ENCODE peak calls at places on chromosomes 16 and 17, in six cellular contexts. One of them, this sample, is unnamed.

GRCh38 chr17:45828171-45829133 is 16.2 kb upstream of the SPPL2C start:
- DNase-seq in trophoblast cell: no peak
- DNase-seq in neuronal stem cell: no peak
- DNase-seq in H9: no peak
- DNase-seq in H1: no peak
- DNase-seq in IMR-90: no peak
- DNase-seq in this sample: no peak

GRCh38 chr16:48608452-48608851 is 1.5 kb downstream of the N4BP1 start:
- DNase-seq in IMR-90: no peak
- DNase-seq in H9: no peak
- DNase-seq in neuronal stem cell: no peak
- DNase-seq in H1: no peak
- DNase-seq in trophoblast cell: no peak
- DNase-seq in this sample: peak; percentile 24

GRCh38 chr17:17778308-17779014 is 58.3 kb downstream of the SREBF1 start:
- DNase-seq in H1: no peak
- DNase-seq in H9: no peak
- DNase-seq in trophoblast cell: no peak
- DNase-seq in IMR-90: peak; percentile 81
- DNase-seq in neuronal stem cell: no peak
- DNase-seq in this sample: peak; percentile 75

GRCh38 chr17:38749222-38750043 is 1.3 kb upstream of the PCGF2 start:
- DNase-seq in neuronal stem cell: peak; percentile 77
- DNase-seq in trophoblast cell: peak; percentile 52
- DNase-seq in IMR-90: peak; percentile 52
- DNase-seq in H9: peak; percentile 93
- DNase-seq in H1: no peak
- DNase-seq in this sample: peak; percentile 68

GRCh38 chr17:79837888-79838540 is 1.2 kb downstream of the CBX4 start:
- DNase-seq in H1: no peak
- DNase-seq in trophoblast cell: no peak
- DNase-seq in neuronal stem cell: no peak
- DNase-seq in IMR-90: no peak
- DNase-seq in H9: no peak
- DNase-seq in this sample: no peak

GRCh38 chr17:65418622-65419021 is 142.8 kb downstream of the AXIN2 start:
- DNase-seq in H1: no peak
- DNase-seq in trophoblast cell: no peak
- DNase-seq in IMR-90: no peak
- DNase-seq in neuronal stem cell: no peak
- DNase-seq in H9: no peak
- DNase-seq in this sample: no peak

GRCh38 chr17:51434434-51435170 is 174.3 kb downstream of the UTP18 start:
- DNase-seq in H9: no peak
- DNase-seq in H1: no peak
- DNase-seq in trophoblast cell: peak; percentile 86
- DNase-seq in IMR-90: no peak
- DNase-seq in neuronal stem cell: no peak
- DNase-seq in this sample: no peak

GRCh38 chr16:20868890-20869289 is 31.3 kb downstream of the DCUN1D3 start:
- DNase-seq in H9: no peak
- DNase-seq in H1: no peak
- DNase-seq in neuronal stem cell: no peak
- DNase-seq in IMR-90: peak; percentile 57
- DNase-seq in trophoblast cell: no peak
- DNase-seq in this sample: peak; percentile 53

GRCh38 chr16:67150058-67150832 is 553 bp downstream of the B3GNT9 start:
- DNase-seq in neuronal stem cell: no peak
- DNase-seq in trophoblast cell: no peak
- DNase-seq in IMR-90: peak; percentile 55
- DNase-seq in H1: no peak
- DNase-seq in H9: peak; percentile 84
- DNase-seq in this sample: peak; percentile 76

GRCh38 chr17:78111012-78111726 is 17.4 kb downstream of the TMC6 start:
- DNase-seq in IMR-90: no peak
- DNase-seq in H1: no peak
- DNase-seq in H9: no peak
- DNase-seq in trophoblast cell: no peak
- DNase-seq in neuronal stem cell: no peak
- DNase-seq in this sample: no peak

GRCh38 chr16:88700636-88701482 is 5.3 kb downstream of the RNF166 start:
- DNase-seq in IMR-90: peak; percentile 90
- DNase-seq in trophoblast cell: peak; percentile 37
- DNase-seq in H9: no peak
- DNase-seq in neuronal stem cell: no peak
- DNase-seq in H1: no peak
- DNase-seq in this sample: peak; percentile 93

GRCh38 chr17:5555254-5555653 is 29.1 kb downstream of the NLRP1 start:
- DNase-seq in neuronal stem cell: no peak
- DNase-seq in H1: no peak
- DNase-seq in H9: no peak
- DNase-seq in IMR-90: peak; percentile 83
- DNase-seq in trophoblast cell: no peak
- DNase-seq in this sample: peak; percentile 46

GRCh38 chr17:50918933-50919296 is 52.8 kb upstream of the TOB1 start:
- DNase-seq in neuronal stem cell: no peak
- DNase-seq in H9: no peak
- DNase-seq in H1: no peak
- DNase-seq in IMR-90: peak; percentile 35
- DNase-seq in trophoblast cell: no peak
- DNase-seq in this sample: peak; percentile 27

GRCh38 chr16:11359370-11359769 is 14.1 kb downstream of the RMI2 start:
- DNase-seq in IMR-90: peak; percentile 90
- DNase-seq in trophoblast cell: peak; percentile 100
- DNase-seq in neuronal stem cell: no peak
- DNase-seq in H9: no peak
- DNase-seq in H1: no peak
- DNase-seq in this sample: peak; percentile 76

GRCh38 chr16:13919330-13919682 is 648 bp upstream of the ERCC4 start:
- DNase-seq in neuronal stem cell: no peak
- DNase-seq in trophoblast cell: peak; percentile 63
- DNase-seq in H9: no peak
- DNase-seq in H1: no peak
- DNase-seq in IMR-90: peak; percentile 45
- DNase-seq in this sample: peak; percentile 74

GRCh38 chr17:68344701-68345136 is 53.4 kb downstream of the ARSG start:
- DNase-seq in neuronal stem cell: peak; percentile 23
- DNase-seq in H1: no peak
- DNase-seq in IMR-90: no peak
- DNase-seq in H9: no peak
- DNase-seq in trophoblast cell: peak; percentile 61
- DNase-seq in this sample: no peak

GRCh38 chr17:7292194-7292593 is 2.2 kb downstream of the YBX2 start:
- DNase-seq in H9: no peak
- DNase-seq in IMR-90: no peak
- DNase-seq in H1: no peak
- DNase-seq in neuronal stem cell: no peak
- DNase-seq in trophoblast cell: no peak
- DNase-seq in this sample: no peak

GRCh38 chr16:85490971-85491771 is 122.0 kb upstream of the GSE1 start:
- DNase-seq in H9: peak; percentile 60
- DNase-seq in H1: no peak
- DNase-seq in neuronal stem cell: no peak
- DNase-seq in trophoblast cell: peak; percentile 50
- DNase-seq in IMR-90: no peak
- DNase-seq in this sample: no peak

GRCh38 chr17:67666028-67666427 is 51.7 kb upstream of the NOL11 start:
- DNase-seq in H1: no peak
- DNase-seq in neuronal stem cell: no peak
- DNase-seq in trophoblast cell: no peak
- DNase-seq in H9: no peak
- DNase-seq in IMR-90: no peak
- DNase-seq in this sample: no peak

GRCh38 chr16:56424791-56425438 is 430 bp downstream of the AMFR start:
- DNase-seq in IMR-90: no peak
- DNase-seq in neuronal stem cell: peak; percentile 42
- DNase-seq in H1: no peak
- DNase-seq in trophoblast cell: no peak
- DNase-seq in H9: peak; percentile 45
- DNase-seq in this sample: peak; percentile 21

GRCh38 chr16:82345318-82345717 is 175.3 kb upstream of the MPHOSPH6 start:
- DNase-seq in IMR-90: no peak
- DNase-seq in H9: no peak
- DNase-seq in trophoblast cell: no peak
- DNase-seq in neuronal stem cell: no peak
- DNase-seq in H1: no peak
- DNase-seq in this sample: no peak

GRCh38 chr17:57574040-57574513 is 171.0 kb downstream of the CCDC182 start:
- DNase-seq in H1: no peak
- DNase-seq in H9: no peak
- DNase-seq in trophoblast cell: no peak
- DNase-seq in neuronal stem cell: no peak
- DNase-seq in IMR-90: peak; percentile 43
- DNase-seq in this sample: no peak

GRCh38 chr16:4594433-4595410 is 20.0 kb downstream of the UBALD1 start:
- DNase-seq in neuronal stem cell: no peak
- DNase-seq in H9: no peak
- DNase-seq in trophoblast cell: no peak
- DNase-seq in IMR-90: no peak
- DNase-seq in H1: no peak
- DNase-seq in this sample: no peak

GRCh38 chr16:66070140-66070887 is 296.2 kb upstream of the CDH5 start:
- DNase-seq in neuronal stem cell: no peak
- DNase-seq in trophoblast cell: no peak
- DNase-seq in H1: no peak
- DNase-seq in IMR-90: peak; percentile 83
- DNase-seq in H9: no peak
- DNase-seq in this sample: peak; percentile 74

GRCh38 chr17:77247048-77247541 is 106.3 kb downstream of the SEC14L1 start:
- DNase-seq in H1: peak; percentile 51
- DNase-seq in IMR-90: peak; percentile 59
- DNase-seq in H9: peak; percentile 93
- DNase-seq in trophoblast cell: peak; percentile 93
- DNase-seq in neuronal stem cell: peak; percentile 84
- DNase-seq in this sample: peak; percentile 73

GRCh38 chr17:77690271-77691161 is 268.0 kb upstream of the TNRC6C start:
- DNase-seq in H1: no peak
- DNase-seq in IMR-90: no peak
- DNase-seq in neuronal stem cell: no peak
- DNase-seq in H9: peak; percentile 25
- DNase-seq in trophoblast cell: no peak
- DNase-seq in this sample: no peak

GRCh38 chr16:51465026-51465425 is 314.0 kb upstream of the SALL1 start:
- DNase-seq in trophoblast cell: no peak
- DNase-seq in H1: no peak
- DNase-seq in neuronal stem cell: no peak
- DNase-seq in H9: no peak
- DNase-seq in IMR-90: peak; percentile 47
- DNase-seq in this sample: peak; percentile 81

DNA sequence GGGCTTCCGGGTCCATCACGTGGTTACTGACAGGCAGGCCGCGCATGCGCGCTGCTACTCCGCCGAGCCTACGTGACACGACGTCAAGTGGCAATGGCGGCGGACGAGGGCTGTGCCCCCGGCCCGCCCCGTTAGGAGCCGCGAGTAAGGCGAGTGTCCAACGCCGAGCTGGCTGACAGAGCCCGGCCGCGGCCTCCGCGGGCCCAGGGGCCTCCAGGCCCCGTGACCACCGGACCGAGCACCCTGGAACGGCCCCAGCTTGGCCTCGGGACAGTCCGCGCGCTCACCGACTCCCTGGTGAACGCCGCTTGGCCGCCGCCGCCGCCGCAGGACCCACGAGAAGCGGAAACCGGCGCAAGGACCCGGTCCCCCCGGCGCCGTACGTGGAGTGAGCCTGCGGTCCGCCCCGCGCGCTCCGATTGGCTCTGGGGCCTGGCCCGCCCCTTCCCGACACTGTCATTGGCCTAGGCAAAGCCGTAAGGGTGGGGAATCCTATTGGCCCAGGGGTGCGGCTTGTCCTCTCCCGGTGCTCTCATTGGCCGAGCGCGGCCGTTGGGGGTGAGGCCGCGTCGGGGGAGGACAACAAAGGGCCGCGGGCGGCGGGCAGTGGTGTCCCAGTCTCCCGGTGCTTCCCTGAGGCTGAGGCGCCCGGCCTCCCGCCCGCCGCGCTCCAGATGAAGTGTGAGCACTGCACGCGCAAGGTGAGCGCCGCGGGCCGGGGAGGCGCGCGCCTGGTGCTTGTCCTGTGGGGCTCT is at the start of gene NARF:
- DNase-seq in neuronal stem cell: peak; percentile 97
- DNase-seq in H9: peak; percentile 100
- DNase-seq in trophoblast cell: peak; percentile 99
- DNase-seq in H1: peak; percentile 88
- DNase-seq in IMR-90: peak; percentile 98
- DNase-seq in this sample: peak; percentile 99
- H2BK120ac ChIP-seq in neuronal stem cell: no peak within 1 kb of the TSS
- H2BK120ac ChIP-seq in H9: no peak within 1 kb of the TSS
- H2BK120ac ChIP-seq in trophoblast cell: peak within 1 kb of the TSS; percentile 96
- H2BK120ac ChIP-seq in H1: no peak within 1 kb of the TSS
- H2BK120ac ChIP-seq in IMR-90: no peak within 1 kb of the TSS
- H2BK120ac ChIP-seq in this sample: peak within 1 kb of the TSS; percentile 99

GRCh38 chr17:82351713-82352488 is 7.1 kb upstream of the TEX19 start:
- DNase-seq in neuronal stem cell: peak; percentile 93
- DNase-seq in H9: peak; percentile 96
- DNase-seq in H1: peak; percentile 85
- DNase-seq in trophoblast cell: peak; percentile 95
- DNase-seq in IMR-90: peak; percentile 84
- DNase-seq in this sample: peak; percentile 86
- H2AFZ ChIP-seq in neuronal stem cell: peak overlapping the region; percentile 77
- H2AFZ ChIP-seq in H9: no peak overlapping the region
- H2AFZ ChIP-seq in H1: no peak overlapping the region
- H2AFZ ChIP-seq in trophoblast cell: no peak overlapping the region
- H2AFZ ChIP-seq in IMR-90: peak overlapping the region; percentile 82
- H2AFZ ChIP-seq in this sample: no peak overlapping the region

DNA sequence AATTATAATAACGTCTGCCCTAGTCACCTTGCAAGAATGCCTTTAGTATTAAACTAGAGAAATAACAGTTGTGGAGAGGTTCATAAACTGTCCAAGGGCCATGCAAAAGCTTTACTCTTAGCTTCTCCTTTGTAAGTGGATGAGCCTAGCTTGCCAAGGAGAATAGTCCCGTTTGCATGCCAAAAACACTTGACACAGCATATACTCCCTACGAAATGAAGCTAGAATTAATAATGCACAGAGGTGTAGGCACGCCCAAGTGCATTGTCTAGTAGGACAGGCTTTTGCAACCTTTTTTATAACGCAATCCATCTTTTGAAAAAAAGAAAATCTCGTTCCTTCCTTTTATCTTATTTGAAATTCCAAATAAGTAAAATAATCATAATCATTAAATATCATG is 12.8 kb upstream of the CDRT4 start:
- DNase-seq in H9: no peak
- DNase-seq in trophoblast cell: no peak
- DNase-seq in IMR-90: no peak
- DNase-seq in H1: no peak
- DNase-seq in neuronal stem cell: no peak
- DNase-seq in this sample: no peak
- H3K18ac ChIP-seq in H9: no peak overlapping the region
- H3K18ac ChIP-seq in trophoblast cell: no peak overlapping the region
- H3K18ac ChIP-seq in IMR-90: no peak overlapping the region
- H3K18ac ChIP-seq in H1: no peak overlapping the region
- H3K18ac ChIP-seq in neuronal stem cell: no peak overlapping the region
- H3K18ac ChIP-seq in this sample: peak overlapping the region; percentile 56

DNA sequence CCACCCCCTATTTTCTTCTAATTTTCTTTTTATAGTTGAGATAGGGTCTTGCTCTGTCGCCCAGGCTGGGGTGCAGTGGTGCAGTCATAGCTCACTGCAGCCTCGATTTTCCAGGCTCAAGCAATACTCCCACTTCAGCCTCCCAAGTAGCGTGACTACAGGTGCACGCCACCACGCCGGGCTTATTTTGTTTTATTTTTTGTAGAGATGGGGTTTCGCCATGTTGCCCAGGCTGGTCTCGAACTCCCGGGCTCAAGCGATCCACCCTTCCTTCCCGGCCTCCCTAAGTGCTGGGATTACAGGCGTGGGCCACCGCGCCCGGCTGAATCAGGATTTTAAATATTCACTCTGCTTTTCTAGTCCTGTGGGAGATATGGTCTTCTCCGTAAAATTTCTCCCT is 941 bp upstream of the GDPD1 start:
- DNase-seq in H9: no peak
- DNase-seq in H1: no peak
- DNase-seq in IMR-90: no peak
- DNase-seq in neuronal stem cell: no peak
- DNase-seq in trophoblast cell: no peak
- DNase-seq in this sample: no peak
- H2BK120ac ChIP-seq in H9: no peak overlapping the region
- H2BK120ac ChIP-seq in H1: no peak overlapping the region
- H2BK120ac ChIP-seq in IMR-90: no peak overlapping the region
- H2BK120ac ChIP-seq in neuronal stem cell: no peak overlapping the region
- H2BK120ac ChIP-seq in trophoblast cell: no peak overlapping the region
- H2BK120ac ChIP-seq in this sample: no peak overlapping the region

This sample was measured in mesenchymal stem cell.